ENCODE peak calls at places on chromosomes 3 and 15, in four cellular contexts. M, N, J and I are unnamed samples.

GRCh38 chr3:65995030-65995429 is 43.7 kb downstream of the MAGI1 start:
- DNase-seq in M (no peak), N (no peak), J (peak; percentile 70), I (peak; percentile 58)

GRCh38 chr15:72117448-72117697 is 577 bp downstream of the MYO9A start:
- DNase-seq in N (peak; percentile 87), J (peak; percentile 87), M (peak; percentile 80), I (peak; percentile 72)

GRCh38 chr3:176734146-176734545 is 463.1 kb downstream of the TBL1XR1 start:
- DNase-seq in N (no peak), M (no peak), J (no peak), I (no peak)

GRCh38 chr3:53023072-53023823 is 22.6 kb downstream of the SFMBT1 start:
- DNase-seq in J (peak; percentile 49), M (peak; percentile 36), N (no peak), I (peak; percentile 35)

GRCh38 chr3:31356941-31357340 is 175.8 kb upstream of the STT3B start:
- DNase-seq in J (no peak), N (peak; percentile 21), M (peak; percentile 41), I (no peak)

GRCh38 chr3:13579089-13579488 is 30.2 kb downstream of the FBLN2 start:
- DNase-seq in M (peak; percentile 21), N (no peak), J (peak; percentile 84), I (peak; percentile 92)

GRCh38 chr15:68822818-68823217 is 2.1 kb upstream of the ANP32A start:
- DNase-seq in J (no peak), N (no peak), M (no peak), I (no peak)

GRCh38 chr3:16392733-16393132 is 120.8 kb downstream of the RFTN1 start:
- DNase-seq in N (no peak), J (no peak), M (no peak), I (no peak)

GRCh38 chr15:45993072-45993471 is 358.2 kb downstream of the SQOR start:
- DNase-seq in M (no peak), N (no peak), J (no peak), I (no peak)

GRCh38 chr15:96171842-96172241 is 158.7 kb upstream of the NR2F2 start:
- DNase-seq in N (no peak), M (no peak), J (no peak), I (peak; percentile 14)

GRCh38 chr3:13364602-13365271 is 55.4 kb downstream of the NUP210 start:
- DNase-seq in J (no peak), M (no peak), N (no peak), I (no peak)

GRCh38 chr3:150005243-150006102 is 34.8 kb upstream of the PFN2 start:
- DNase-seq in J (peak; percentile 84), N (no peak), M (peak; percentile 2), I (peak; percentile 64)

GRCh38 chr15:51727141-51727897 is 10.1 kb downstream of the LYSMD2 start:
- DNase-seq in M (peak; percentile 41), J (peak; percentile 75), N (no peak), I (peak; percentile 69)

GRCh38 chr15:77470227-77470626 is 49.5 kb downstream of the HMG20A start:
- DNase-seq in M (no peak), N (no peak), J (no peak), I (no peak)

GRCh38 chr3:145857956-145858355 is 303.0 kb downstream of the PLOD2 start:
- DNase-seq in N (no peak), J (no peak), M (no peak), I (no peak)

GRCh38 chr3:17077614-17078013 is 192.9 kb downstream of the PLCL2 start:
- DNase-seq in M (no peak), N (peak; percentile 42), J (no peak), I (no peak)

GRCh38 chr3:27990347-27990746 is 251.1 kb upstream of the CMC1 start:
- DNase-seq in M (no peak), N (no peak), J (no peak), I (no peak)

GRCh38 chr3:17234382-17234781 is 349.6 kb downstream of the PLCL2 start:
- DNase-seq in M (no peak), N (no peak), J (no peak), I (no peak)

GRCh38 chr15:73851679-73852078 is 21.7 kb upstream of the TBC1D21 start:
- DNase-seq in J (peak; percentile 68), M (peak; percentile 63), N (peak; percentile 48), I (peak; percentile 11)

GRCh38 chr3:116000315-116000714 is 377.0 kb downstream of the GAP43 start:
- DNase-seq in J (peak; percentile 99), M (no peak), N (no peak), I (peak; percentile 88)

GRCh38 chr15:90680371-90680935 is 36.7 kb upstream of the BLM start:
- DNase-seq in J (peak; percentile 98), M (no peak), N (peak; percentile 34), I (peak; percentile 96)

GRCh38 chr3:63559884-63560283 is 92.6 kb upstream of the SNTN start:
- DNase-seq in M (no peak), N (no peak), J (no peak), I (no peak)

GRCh38 chr3:113898892-113899291 is 48.9 kb upstream of the ZDHHC23 start:
- DNase-seq in J (no peak), M (peak; percentile 65), N (no peak), I (peak; percentile 53)

GRCh38 chr3:195259146-195259563 is 11.8 kb downstream of the XXYLT1 start:
- DNase-seq in M (no peak), N (no peak), J (peak; percentile 57), I (peak; percentile 49)

GRCh38 chr3:11699083-11699427 is 55.3 kb upstream of the VGLL4 start:
- DNase-seq in J (peak; percentile 34), M (no peak), N (no peak), I (peak; percentile 65)

GRCh38 chr3:14206548-14207177 is 28.0 kb downstream of the LSM3 start:
- DNase-seq in J (no peak), N (no peak), M (peak; percentile 56), I (no peak)

GRCh38 chr15:98899266-98900021 is 108.1 kb downstream of the PGPEP1L start:
- DNase-seq in J (no peak), M (peak; percentile 93), N (no peak), I (no peak)

GRCh38 chr15:82810061-82810862 is 834 bp downstream of the WHAMM start:
- DNase-seq in J (peak; percentile 62), M (peak; percentile 75), N (peak; percentile 44), I (peak; percentile 29)

GRCh38 chr15:59190291-59190690 is 16.4 kb upstream of the LDHAL6B start:
- DNase-seq in N (no peak), M (no peak), J (no peak), I (no peak)

GRCh38 chr15:42549052-42549491 is 434 bp downstream of the HAUS2 start:
- DNase-seq in J (peak; percentile 59), M (peak; percentile 78), N (peak; percentile 37), I (peak; percentile 11)